ENCODE peak calls at places on chromosomes 1 and 21, in ten cellular contexts. D, C, X, W, Z, K, N, M, A and G are unnamed samples.

GRCh38 chr1:154334647-154335350 is 9.5 kb downstream of the ATP8B2 start:
- DNase-seq in D (peak; percentile 94), C (peak; percentile 85), X (peak; percentile 80), W (peak; percentile 91), Z (peak; percentile 84), K (peak; percentile 89), N (peak; percentile 54), M (peak; percentile 23), A (peak; percentile 76), G (peak; percentile 90)

GRCh38 chr1:89954401-89954800 is 40.5 kb upstream of the ZNF326 start:
- DNase-seq in D (no peak), C (no peak), X (no peak), W (no peak), Z (no peak), K (peak; percentile 82), N (no peak), M (no peak), A (no peak), G (no peak)

GRCh38 chr1:61654067-61654466 is 70.9 kb downstream of the TM2D1 start:
- DNase-seq in D (no peak), C (no peak), X (no peak), W (no peak), Z (no peak), K (no peak), N (no peak), M (no peak), A (no peak), G (no peak)

GRCh38 chr21:42677339-42678117 is 24.1 kb downstream of the PDE9A start:
- DNase-seq in D (peak; percentile 37), C (no peak), X (no peak), W (no peak), Z (no peak), K (no peak), N (peak; percentile 53), M (no peak), A (no peak), G (no peak)

GRCh38 chr1:173329747-173330146 is 122.6 kb upstream of the TNFSF4 start:
- DNase-seq in D (no peak), C (no peak), X (no peak), W (no peak), Z (no peak), K (no peak), N (no peak), M (no peak), A (no peak), G (no peak)

GRCh38 chr1:17119744-17120482 is 662 bp upstream of the PADI2 start:
- DNase-seq in D (no peak), C (no peak), X (no peak), W (peak; percentile 52), Z (no peak), K (peak; percentile 63), N (no peak), M (no peak), A (no peak), G (peak; percentile 33)

GRCh38 chr1:209231476-209232156 is 351.9 kb upstream of the CAMK1G start:
- DNase-seq in D (no peak), C (no peak), X (no peak), W (no peak), Z (no peak), K (no peak), N (no peak), M (no peak), A (no peak), G (no peak)

GRCh38 chr1:197807739-197808453 is 32.6 kb upstream of the DENND1B start:
- DNase-seq in D (no peak), C (no peak), X (no peak), W (peak; percentile 48), Z (no peak), K (no peak), N (no peak), M (no peak), A (no peak), G (no peak)

GRCh38 chr21:46567348-46567747 is 37.5 kb downstream of the S100B start:
- DNase-seq in D (no peak), C (no peak), X (no peak), W (no peak), Z (no peak), K (no peak), N (no peak), M (no peak), A (no peak), G (no peak)

GRCh38 chr1:29837306-29837646 is 601.0 kb downstream of the PTPRU start:
- DNase-seq in D (no peak), C (no peak), X (no peak), W (no peak), Z (no peak), K (no peak), N (no peak), M (no peak), A (no peak), G (no peak)

GRCh38 chr1:54163573-54163972 is 10.8 kb upstream of the CDCP2 start:
- DNase-seq in D (no peak), C (no peak), X (no peak), W (no peak), Z (no peak), K (no peak), N (no peak), M (no peak), A (no peak), G (no peak)

GRCh38 chr1:67652800-67653199 is 32.2 kb upstream of the GADD45A start:
- DNase-seq in D (peak; percentile 68), C (no peak), X (no peak), W (no peak), Z (no peak), K (no peak), N (peak; percentile 91), M (peak; percentile 14), A (no peak), G (no peak)

GRCh38 chr1:155962599-155963211 is 15.6 kb downstream of the ARHGEF2 start:
- DNase-seq in D (no peak), C (no peak), X (no peak), W (peak; percentile 76), Z (no peak), K (no peak), N (peak; percentile 47), M (no peak), A (no peak), G (no peak)

GRCh38 chr1:6614019-6614952 is 755 bp downstream of the PHF13 start:
- DNase-seq in D (no peak), C (peak; percentile 34), X (peak; percentile 42), W (peak; percentile 71), Z (no peak), K (peak; percentile 46), N (no peak), M (no peak), A (peak; percentile 44), G (peak; percentile 80)

GRCh38 chr1:115771847-115772457 is 3.4 kb upstream of the CASQ2 start:
- DNase-seq in D (peak; percentile 95), C (peak; percentile 64), X (no peak), W (peak; percentile 68), Z (peak; percentile 87), K (peak; percentile 97), N (peak; percentile 94), M (peak; percentile 77), A (no peak), G (peak; percentile 44)

GRCh38 chr1:43930949-43931275 is 2.7 kb upstream of the ARTN start:
- DNase-seq in D (no peak), C (no peak), X (no peak), W (no peak), Z (no peak), K (no peak), N (no peak), M (no peak), A (no peak), G (no peak)

GRCh38 chr1:26021647-26022403 is at the start of gene EXTL1:
- DNase-seq in D (no peak), C (no peak), X (no peak), W (peak; percentile 85), Z (peak; percentile 85), K (peak; percentile 91), N (no peak), M (peak; percentile 41), A (no peak), G (no peak)

GRCh38 chr1:178529364-178530036 is 16.6 kb downstream of the TEX35 start:
- DNase-seq in D (no peak), C (no peak), X (no peak), W (no peak), Z (no peak), K (peak; percentile 28), N (peak; percentile 78), M (no peak), A (no peak), G (no peak)

GRCh38 chr1:67639336-67639735 is 45.7 kb upstream of the GADD45A start:
- DNase-seq in D (no peak), C (no peak), X (no peak), W (no peak), Z (no peak), K (no peak), N (no peak), M (no peak), A (no peak), G (no peak)

GRCh38 chr1:16018749-16019515 is 1.1 kb upstream of the HSPB7 start:
- DNase-seq in D (no peak), C (no peak), X (no peak), W (peak; percentile 53), Z (no peak), K (no peak), N (no peak), M (no peak), A (no peak), G (no peak)

GRCh38 chr1:11692899-11693590 is 1.5 kb downstream of the DRAXIN start:
- DNase-seq in D (no peak), C (no peak), X (peak; percentile 22), W (no peak), Z (no peak), K (no peak), N (peak; percentile 86), M (peak; percentile 23), A (no peak), G (no peak)

GRCh38 chr1:78553859-78554258 is 63.1 kb downstream of the PTGFR start:
- DNase-seq in D (no peak), C (no peak), X (no peak), W (no peak), Z (peak; percentile 38), K (peak; percentile 54), N (no peak), M (no peak), A (no peak), G (no peak)

GRCh38 chr1:209220048-209220524 is 363.4 kb upstream of the CAMK1G start:
- DNase-seq in D (no peak), C (no peak), X (no peak), W (peak; percentile 33), Z (no peak), K (no peak), N (peak; percentile 22), M (no peak), A (no peak), G (no peak)

GRCh38 chr1:161421456-161421855 is 53.8 kb upstream of the CFAP126 start:
- DNase-seq in D (no peak), C (no peak), X (no peak), W (no peak), Z (no peak), K (no peak), N (no peak), M (no peak), A (no peak), G (no peak)

GRCh38 chr1:234779160-234779538 is 169.2 kb upstream of the IRF2BP2 start:
- DNase-seq in D (peak; percentile 17), C (no peak), X (no peak), W (peak; percentile 45), Z (no peak), K (no peak), N (no peak), M (no peak), A (no peak), G (no peak)

GRCh38 chr1:86150553-86151055 is 6.0 kb downstream of the COL24A1 start:
- DNase-seq in D (no peak), C (no peak), X (no peak), W (no peak), Z (no peak), K (no peak), N (no peak), M (no peak), A (no peak), G (no peak)

GRCh38 chr1:17768651-17769241 is 13.6 kb downstream of the ACTL8 start:
- DNase-seq in D (no peak), C (no peak), X (no peak), W (peak; percentile 59), Z (peak; percentile 28), K (peak; percentile 83), N (no peak), M (no peak), A (no peak), G (no peak)